ENCODE peak calls at places on chromosomes 3 and 15, in seven cellular contexts. One of them, this sample, is unnamed.

GRCh38 chr15:71592186-71592585 is 218.2 kb upstream of the NR2E3 start:
- DNase-seq in A673: no peak
- DNase-seq in NCI-H2171: no peak
- DNase-seq in heart right ventricle: peak
- DNase-seq in dorsolateral prefrontal cortex: no peak
- DNase-seq in HT-29: no peak
- DNase-seq in BJ: no peak
- DNase-seq in this sample: no peak

GRCh38 chr3:125146601-125147490 is 65.7 kb downstream of the SLC12A8 start:
- DNase-seq in A673: no peak
- DNase-seq in NCI-H2171: no peak
- DNase-seq in heart right ventricle: no peak
- DNase-seq in dorsolateral prefrontal cortex: no peak
- DNase-seq in HT-29: no peak
- DNase-seq in BJ: no peak
- DNase-seq in this sample: no peak

GRCh38 chr3:133469140-133469731 is 69.4 kb downstream of the BFSP2 start:
- DNase-seq in A673: no peak
- DNase-seq in NCI-H2171: no peak
- DNase-seq in heart right ventricle: peak
- DNase-seq in dorsolateral prefrontal cortex: no peak
- DNase-seq in HT-29: no peak
- DNase-seq in BJ: no peak
- DNase-seq in this sample: no peak

GRCh38 chr3:105842943-105843342 is 25.9 kb downstream of the CBLB start:
- DNase-seq in A673: no peak
- DNase-seq in NCI-H2171: no peak
- DNase-seq in heart right ventricle: no peak
- DNase-seq in dorsolateral prefrontal cortex: no peak
- DNase-seq in HT-29: no peak
- DNase-seq in BJ: no peak
- DNase-seq in this sample: no peak

GRCh38 chr15:77507911-77508310 is 87.2 kb downstream of the HMG20A start:
- DNase-seq in A673: no peak
- DNase-seq in NCI-H2171: no peak
- DNase-seq in heart right ventricle: peak
- DNase-seq in dorsolateral prefrontal cortex: no peak
- DNase-seq in HT-29: peak
- DNase-seq in BJ: no peak
- DNase-seq in this sample: no peak

GRCh38 chr3:24299801-24300626 is 194.6 kb downstream of the THRB start:
- DNase-seq in A673: no peak
- DNase-seq in NCI-H2171: no peak
- DNase-seq in heart right ventricle: no peak
- DNase-seq in dorsolateral prefrontal cortex: no peak
- DNase-seq in HT-29: no peak
- DNase-seq in BJ: peak
- DNase-seq in this sample: no peak

GRCh38 chr3:98602078-98602678 is 8.8 kb upstream of the CPOX start:
- DNase-seq in A673: peak
- DNase-seq in NCI-H2171: peak
- DNase-seq in heart right ventricle: peak
- DNase-seq in dorsolateral prefrontal cortex: peak
- DNase-seq in HT-29: peak
- DNase-seq in BJ: no peak
- DNase-seq in this sample: no peak

GRCh38 chr3:49403891-49404290 is 7.9 kb downstream of the RHOA start:
- DNase-seq in A673: no peak
- DNase-seq in NCI-H2171: no peak
- DNase-seq in heart right ventricle: no peak
- DNase-seq in dorsolateral prefrontal cortex: no peak
- DNase-seq in HT-29: no peak
- DNase-seq in BJ: no peak
- DNase-seq in this sample: no peak

GRCh38 chr15:83066761-83067637 is at the start of gene BTBD1:
- DNase-seq in A673: peak
- DNase-seq in NCI-H2171: peak
- DNase-seq in heart right ventricle: peak
- DNase-seq in dorsolateral prefrontal cortex: peak
- DNase-seq in HT-29: peak
- DNase-seq in BJ: peak
- DNase-seq in this sample: peak

GRCh38 chr3:32780735-32781210 is 37.0 kb upstream of the TRIM71 start:
- DNase-seq in A673: peak
- DNase-seq in NCI-H2171: no peak
- DNase-seq in heart right ventricle: peak
- DNase-seq in dorsolateral prefrontal cortex: no peak
- DNase-seq in HT-29: peak
- DNase-seq in BJ: no peak
- DNase-seq in this sample: peak

GRCh38 chr3:41060106-41060505 is 139.2 kb upstream of the CTNNB1 start:
- DNase-seq in A673: no peak
- DNase-seq in NCI-H2171: no peak
- DNase-seq in heart right ventricle: no peak
- DNase-seq in dorsolateral prefrontal cortex: no peak
- DNase-seq in HT-29: no peak
- DNase-seq in BJ: no peak
- DNase-seq in this sample: no peak

GRCh38 chr15:68401496-68402431 is 30.2 kb downstream of the ITGA11 start:
- DNase-seq in A673: no peak
- DNase-seq in NCI-H2171: no peak
- DNase-seq in heart right ventricle: no peak
- DNase-seq in dorsolateral prefrontal cortex: no peak
- DNase-seq in HT-29: no peak
- DNase-seq in BJ: no peak
- DNase-seq in this sample: no peak

GRCh38 chr15:99592135-99592845 is 26.5 kb downstream of the MEF2A start:
- DNase-seq in A673: peak
- DNase-seq in NCI-H2171: no peak
- DNase-seq in heart right ventricle: no peak
- DNase-seq in dorsolateral prefrontal cortex: no peak
- DNase-seq in HT-29: no peak
- DNase-seq in BJ: no peak
- DNase-seq in this sample: no peak

GRCh38 chr3:17505856-17506255 is 236.6 kb downstream of the TBC1D5 start:
- DNase-seq in A673: no peak
- DNase-seq in NCI-H2171: no peak
- DNase-seq in heart right ventricle: no peak
- DNase-seq in dorsolateral prefrontal cortex: no peak
- DNase-seq in HT-29: no peak
- DNase-seq in BJ: no peak
- DNase-seq in this sample: no peak

GRCh38 chr3:127815001-127815400 is 7.3 kb downstream of the MGLL start:
- DNase-seq in A673: no peak
- DNase-seq in NCI-H2171: no peak
- DNase-seq in heart right ventricle: no peak
- DNase-seq in dorsolateral prefrontal cortex: no peak
- DNase-seq in HT-29: no peak
- DNase-seq in BJ: no peak
- DNase-seq in this sample: no peak

GRCh38 chr3:128360243-128360642 is 106.4 kb downstream of the DNAJB8 start:
- DNase-seq in A673: no peak
- DNase-seq in NCI-H2171: no peak
- DNase-seq in heart right ventricle: no peak
- DNase-seq in dorsolateral prefrontal cortex: no peak
- DNase-seq in HT-29: no peak
- DNase-seq in BJ: no peak
- DNase-seq in this sample: no peak

GRCh38 chr3:186132487-186132886 is 23.6 kb upstream of the ETV5 start:
- DNase-seq in A673: no peak
- DNase-seq in NCI-H2171: no peak
- DNase-seq in heart right ventricle: no peak
- DNase-seq in dorsolateral prefrontal cortex: no peak
- DNase-seq in HT-29: no peak
- DNase-seq in BJ: no peak
- DNase-seq in this sample: no peak

GRCh38 chr3:95511915-95512314 is 1302.5 kb upstream of the EPHA6 start:
- DNase-seq in A673: no peak
- DNase-seq in NCI-H2171: no peak
- DNase-seq in heart right ventricle: no peak
- DNase-seq in dorsolateral prefrontal cortex: no peak
- DNase-seq in HT-29: peak
- DNase-seq in BJ: no peak
- DNase-seq in this sample: no peak

GRCh38 chr3:187186801-187187421 is 10.4 kb upstream of the RTP1 start:
- DNase-seq in A673: no peak
- DNase-seq in NCI-H2171: no peak
- DNase-seq in heart right ventricle: peak
- DNase-seq in dorsolateral prefrontal cortex: no peak
- DNase-seq in HT-29: no peak
- DNase-seq in BJ: no peak
- DNase-seq in this sample: no peak

GRCh38 chr3:17986393-17986816 is 244.0 kb upstream of the TBC1D5 start:
- DNase-seq in A673: no peak
- DNase-seq in NCI-H2171: no peak
- DNase-seq in heart right ventricle: no peak
- DNase-seq in dorsolateral prefrontal cortex: no peak
- DNase-seq in HT-29: no peak
- DNase-seq in BJ: no peak
- DNase-seq in this sample: no peak

GRCh38 chr3:58659051-58659675 is 7.4 kb downstream of the FAM3D start:
- DNase-seq in A673: peak
- DNase-seq in NCI-H2171: no peak
- DNase-seq in heart right ventricle: peak
- DNase-seq in dorsolateral prefrontal cortex: peak
- DNase-seq in HT-29: peak
- DNase-seq in BJ: no peak
- DNase-seq in this sample: no peak

GRCh38 chr3:57999423-58000115 is 8.7 kb upstream of the FLNB start:
- DNase-seq in A673: no peak
- DNase-seq in NCI-H2171: no peak
- DNase-seq in heart right ventricle: no peak
- DNase-seq in dorsolateral prefrontal cortex: no peak
- DNase-seq in HT-29: no peak
- DNase-seq in BJ: no peak
- DNase-seq in this sample: no peak

GRCh38 chr15:36790891-36791290 is 211.5 kb downstream of the CDIN1 start:
- DNase-seq in A673: no peak
- DNase-seq in NCI-H2171: no peak
- DNase-seq in heart right ventricle: no peak
- DNase-seq in dorsolateral prefrontal cortex: no peak
- DNase-seq in HT-29: peak
- DNase-seq in BJ: no peak
- DNase-seq in this sample: no peak

GRCh38 chr3:110614181-110614580 is 457.4 kb upstream of the NECTIN3 start:
- DNase-seq in A673: no peak
- DNase-seq in NCI-H2171: no peak
- DNase-seq in heart right ventricle: no peak
- DNase-seq in dorsolateral prefrontal cortex: no peak
- DNase-seq in HT-29: no peak
- DNase-seq in BJ: no peak
- DNase-seq in this sample: no peak

GRCh38 chr3:75048650-75049049 is 434.2 kb upstream of the CNTN3 start:
- DNase-seq in A673: no peak
- DNase-seq in NCI-H2171: no peak
- DNase-seq in heart right ventricle: no peak
- DNase-seq in dorsolateral prefrontal cortex: no peak
- DNase-seq in HT-29: no peak
- DNase-seq in BJ: no peak
- DNase-seq in this sample: no peak

GRCh38 chr3:131957511-131957910 is 77.3 kb downstream of the CPNE4 start:
- DNase-seq in A673: no peak
- DNase-seq in NCI-H2171: no peak
- DNase-seq in heart right ventricle: no peak
- DNase-seq in dorsolateral prefrontal cortex: no peak
- DNase-seq in HT-29: no peak
- DNase-seq in BJ: no peak
- DNase-seq in this sample: no peak

GRCh38 chr3:58042947-58043707 is 34.9 kb downstream of the FLNB start:
- DNase-seq in A673: no peak
- DNase-seq in NCI-H2171: no peak
- DNase-seq in heart right ventricle: no peak
- DNase-seq in dorsolateral prefrontal cortex: no peak
- DNase-seq in HT-29: no peak
- DNase-seq in BJ: no peak
- DNase-seq in this sample: no peak

GRCh38 chr15:67571643-67572415 is 29.3 kb downstream of the MAP2K5 start:
- DNase-seq in A673: no peak
- DNase-seq in NCI-H2171: no peak
- DNase-seq in heart right ventricle: no peak
- DNase-seq in dorsolateral prefrontal cortex: no peak
- DNase-seq in HT-29: peak
- DNase-seq in BJ: no peak
- DNase-seq in this sample: no peak

GRCh38 chr3:71930056-71930991 is 145.4 kb upstream of the PROK2 start:
- DNase-seq in A673: peak
- DNase-seq in NCI-H2171: no peak
- DNase-seq in heart right ventricle: peak
- DNase-seq in dorsolateral prefrontal cortex: no peak
- DNase-seq in HT-29: peak
- DNase-seq in BJ: no peak
- DNase-seq in this sample: no peak

GRCh38 chr3:193716155-193716554 is 123.1 kb downstream of the OPA1 start:
- DNase-seq in A673: no peak
- DNase-seq in NCI-H2171: no peak
- DNase-seq in heart right ventricle: no peak
- DNase-seq in dorsolateral prefrontal cortex: no peak
- DNase-seq in HT-29: no peak
- DNase-seq in BJ: no peak
- DNase-seq in this sample: no peak

GRCh38 chr3:27127879-27128278 is 241.3 kb downstream of the NEK10 start:
- DNase-seq in A673: no peak
- DNase-seq in NCI-H2171: no peak
- DNase-seq in heart right ventricle: no peak
- DNase-seq in dorsolateral prefrontal cortex: no peak
- DNase-seq in HT-29: no peak
- DNase-seq in BJ: no peak
- DNase-seq in this sample: no peak

GRCh38 chr3:193825617-193826016 is 232.6 kb downstream of the OPA1 start:
- DNase-seq in A673: no peak
- DNase-seq in NCI-H2171: no peak
- DNase-seq in heart right ventricle: no peak
- DNase-seq in dorsolateral prefrontal cortex: no peak
- DNase-seq in HT-29: no peak
- DNase-seq in BJ: no peak
- DNase-seq in this sample: no peak

GRCh38 chr3:134205426-134205825 is 45.2 kb downstream of the RYK start:
- DNase-seq in A673: no peak
- DNase-seq in NCI-H2171: no peak
- DNase-seq in heart right ventricle: no peak
- DNase-seq in dorsolateral prefrontal cortex: peak
- DNase-seq in HT-29: no peak
- DNase-seq in BJ: no peak
- DNase-seq in this sample: no peak

GRCh38 chr3:63248015-63248414 is 30.1 kb upstream of the SYNPR start:
- DNase-seq in A673: no peak
- DNase-seq in NCI-H2171: no peak
- DNase-seq in heart right ventricle: no peak
- DNase-seq in dorsolateral prefrontal cortex: no peak
- DNase-seq in HT-29: no peak
- DNase-seq in BJ: no peak
- DNase-seq in this sample: no peak

GRCh38 chr3:29512620-29513019 is 231.7 kb downstream of the RBMS3 start:
- DNase-seq in A673: peak
- DNase-seq in NCI-H2171: no peak
- DNase-seq in heart right ventricle: no peak
- DNase-seq in dorsolateral prefrontal cortex: no peak
- DNase-seq in HT-29: no peak
- DNase-seq in BJ: no peak
- DNase-seq in this sample: no peak

GRCh38 chr15:67199391-67199790 is 55.1 kb downstream of the AAGAB start:
- DNase-seq in A673: no peak
- DNase-seq in NCI-H2171: no peak
- DNase-seq in heart right ventricle: no peak
- DNase-seq in dorsolateral prefrontal cortex: no peak
- DNase-seq in HT-29: no peak
- DNase-seq in BJ: no peak
- DNase-seq in this sample: no peak

GRCh38 chr15:92914103-92914499 is 14.0 kb downstream of the CHD2 start:
- DNase-seq in A673: no peak
- DNase-seq in NCI-H2171: no peak
- DNase-seq in heart right ventricle: no peak
- DNase-seq in dorsolateral prefrontal cortex: no peak
- DNase-seq in HT-29: peak
- DNase-seq in BJ: no peak
- DNase-seq in this sample: no peak